ENCODE peak calls at places on chromosomes 13 and 19, in five cellular contexts. W is nephron progenitor cell, X is astrocyte of the cerebellum, Z is GM23338, Q is WTC11. F is an unnamed sample.

GRCh38 chr19:43605875-43606568 is 5.9 kb upstream of the SRRM5 start:
- DNase-seq in W (no peak), X (no peak), Z (no peak), Q (no peak), F (no peak)

GRCh38 chr13:32940601-32941000 is 75.6 kb upstream of the KL start:
- DNase-seq in W (no peak), X (peak), Z (no peak), Q (no peak), F (peak)

GRCh38 chr19:9075064-9075964 is 11.5 kb upstream of the OR1M1 start:
- DNase-seq in W (peak), X (peak), Z (peak), Q (peak), F (peak)

GRCh38 chr19:39319892-39320168 is 833 bp downstream of the LRFN1 start:
- DNase-seq in W (peak), X (no peak), Z (peak), Q (no peak), F (no peak)

GRCh38 chr13:113854238-113855011 is 9.5 kb downstream of the GAS6 start:
- DNase-seq in W (no peak), X (peak), Z (no peak), Q (no peak), F (peak)

GRCh38 chr19:4606921-4607678 is 32.2 kb upstream of the TNFAIP8L1 start:
- DNase-seq in W (peak), X (no peak), Z (peak), Q (peak), F (no peak)

GRCh38 chr13:93146584-93147292 is 79.9 kb upstream of the GPC6 start:
- DNase-seq in W (no peak), X (peak), Z (no peak), Q (no peak), F (peak)

GRCh38 chr13:34107814-34108213 is 289.9 kb downstream of the RFC3 start:
- DNase-seq in W (no peak), X (no peak), Z (no peak), Q (no peak), F (peak)

GRCh38 chr13:95033890-95034289 is 267.4 kb downstream of the ABCC4 start:
- DNase-seq in W (no peak), X (no peak), Z (no peak), Q (no peak), F (no peak)

GRCh38 chr13:32426191-32426980 is 1.5 kb downstream of the N4BP2L1 start:
- DNase-seq in W (no peak), X (no peak), Z (no peak), Q (no peak), F (no peak)

GRCh38 chr19:6278740-6279619 is 795 bp downstream of the MLLT1 start:
- DNase-seq in W (no peak), X (no peak), Z (no peak), Q (no peak), F (no peak)

GRCh38 chr13:34076943-34077703 is 259.2 kb downstream of the RFC3 start:
- DNase-seq in W (no peak), X (peak), Z (peak), Q (no peak), F (peak)

GRCh38 chr13:35791191-35791902 is 314.9 kb upstream of the MAB21L1 start:
- DNase-seq in W (no peak), X (peak), Z (no peak), Q (no peak), F (peak)

GRCh38 chr19:7463575-7463974 is 25.3 kb downstream of the PEX11G start:
- DNase-seq in W (no peak), X (no peak), Z (no peak), Q (no peak), F (no peak)

GRCh38 chr13:87661471-87661870 is 9.7 kb upstream of the SLITRK5 start:
- DNase-seq in W (no peak), X (peak), Z (no peak), Q (no peak), F (peak)

GRCh38 chr19:980133-980998 is 3.8 kb upstream of the WDR18 start:
- DNase-seq in W (peak), X (no peak), Z (peak), Q (peak), F (no peak)

GRCh38 chr19:3665681-3666544 is 34.4 kb downstream of the PIP5K1C start:
- DNase-seq in W (peak), X (no peak), Z (peak), Q (peak), F (no peak)

GRCh38 chr19:24059572-24060295 is 27.3 kb upstream of the ZNF254 start:
- DNase-seq in W (no peak), X (no peak), Z (no peak), Q (no peak), F (no peak)

GRCh38 chr13:25928941-25929505 is 122.8 kb downstream of the SHISA2 start:
- DNase-seq in W (no peak), X (no peak), Z (no peak), Q (no peak), F (peak)

GRCh38 chr19:54160182-54160811 is 776 bp upstream of the LENG1 start:
- DNase-seq in W (no peak), X (no peak), Z (peak), Q (no peak), F (no peak)

GRCh38 chr19:10339380-10339960 is at the start of gene ICAM3:
- DNase-seq in W (no peak), X (no peak), Z (no peak), Q (no peak), F (no peak)

GRCh38 chr19:16645140-16645539 is 14.8 kb downstream of the SMIM7 start:
- DNase-seq in W (no peak), X (no peak), Z (no peak), Q (no peak), F (no peak)

GRCh38 chr13:103236213-103236612 is 170.0 kb upstream of the SLC10A2 start:
- DNase-seq in W (no peak), X (peak), Z (peak), Q (no peak), F (peak)

GRCh38 chr13:113157929-113158747 is at the start of gene PROZ:
- DNase-seq in W (no peak), X (no peak), Z (no peak), Q (no peak), F (no peak)

GRCh38 chr19:57850553-57851017 is 926 bp downstream of the ZNF587 start:
- DNase-seq in W (peak), X (no peak), Z (peak), Q (peak), F (peak)

GRCh38 chr13:26999499-26999898 is 172.1 kb downstream of the USP12 start:
- DNase-seq in W (no peak), X (no peak), Z (no peak), Q (no peak), F (no peak)

GRCh38 chr19:50255115-50255514 is 51.7 kb downstream of the MYH14 start:
- DNase-seq in W (no peak), X (no peak), Z (peak), Q (peak), F (no peak)

GRCh38 chr13:23381877-23382276 is 51.6 kb downstream of the SACS start:
- DNase-seq in W (no peak), X (no peak), Z (no peak), Q (no peak), F (no peak)

GRCh38 chr13:88800505-88800904 is 1129.3 kb downstream of the SLITRK5 start:
- DNase-seq in W (no peak), X (no peak), Z (no peak), Q (no peak), F (no peak)

GRCh38 chr19:801861-802496 is 4.7 kb downstream of the PTBP1 start:
- DNase-seq in W (no peak), X (no peak), Z (peak), Q (no peak), F (peak)

GRCh38 chr19:45769821-45770191 is 754 bp upstream of the SIX5 start:
- DNase-seq in W (peak), X (no peak), Z (peak), Q (peak), F (no peak)

GRCh38 chr19:49913720-49914119 is 15.3 kb upstream of the ATF5 start:
- DNase-seq in W (no peak), X (no peak), Z (no peak), Q (no peak), F (no peak)

GRCh38 chr19:35673121-35673804 is 6.9 kb downstream of the UPK1A start:
- DNase-seq in W (peak), X (no peak), Z (peak), Q (peak), F (peak)

GRCh38 chr19:46494936-46495788 is 505 bp downstream of the PNMA8B start:
- DNase-seq in W (peak), X (no peak), Z (peak), Q (no peak), F (no peak)

GRCh38 chr13:58397596-58398387 is 766.2 kb downstream of the PCDH17 start:
- DNase-seq in W (no peak), X (no peak), Z (no peak), Q (no peak), F (no peak)

DNA sequence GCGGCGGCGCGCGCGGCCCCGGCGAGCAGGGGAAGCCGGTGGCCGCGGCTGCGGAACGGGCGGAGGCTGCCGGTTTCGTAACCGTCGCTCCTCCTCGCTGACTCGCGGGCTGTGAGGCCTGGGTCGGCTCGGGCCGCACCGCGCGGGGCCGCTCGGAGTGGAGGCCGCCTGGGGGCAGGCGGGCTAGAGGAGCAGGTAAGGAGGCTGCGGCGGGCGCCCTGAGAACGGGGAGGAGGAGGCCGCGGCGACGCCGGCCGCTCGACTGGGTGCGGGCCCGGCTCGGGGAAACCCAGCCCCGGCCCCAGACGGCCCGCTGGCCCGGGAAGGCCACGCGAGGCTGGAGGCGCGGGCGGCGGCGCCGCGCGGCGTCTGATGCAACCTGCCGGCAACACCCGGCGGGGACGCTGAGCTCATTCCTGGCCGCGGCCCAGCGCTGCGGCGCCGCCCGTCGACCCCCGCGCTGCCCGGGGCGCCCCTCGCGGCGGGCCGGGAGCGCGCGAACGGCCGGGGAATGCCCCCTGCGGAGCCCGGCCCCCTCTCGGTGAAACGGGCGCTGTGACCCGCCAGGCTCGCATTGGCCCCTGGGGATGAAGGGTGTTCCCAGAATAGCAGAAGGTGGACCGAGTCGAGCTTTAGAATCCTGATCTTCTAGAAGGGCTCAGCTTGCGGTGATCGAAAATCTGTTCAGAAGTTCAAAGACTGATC is at the start of gene CEBPG:
- DNase-seq in W (peak), X (no peak), Z (peak), Q (peak), F (peak)
- TF ChIP-seq CTCF in W (no peak), X (no peak), Z (peak), Q (no peak), F (peak)

DNA sequence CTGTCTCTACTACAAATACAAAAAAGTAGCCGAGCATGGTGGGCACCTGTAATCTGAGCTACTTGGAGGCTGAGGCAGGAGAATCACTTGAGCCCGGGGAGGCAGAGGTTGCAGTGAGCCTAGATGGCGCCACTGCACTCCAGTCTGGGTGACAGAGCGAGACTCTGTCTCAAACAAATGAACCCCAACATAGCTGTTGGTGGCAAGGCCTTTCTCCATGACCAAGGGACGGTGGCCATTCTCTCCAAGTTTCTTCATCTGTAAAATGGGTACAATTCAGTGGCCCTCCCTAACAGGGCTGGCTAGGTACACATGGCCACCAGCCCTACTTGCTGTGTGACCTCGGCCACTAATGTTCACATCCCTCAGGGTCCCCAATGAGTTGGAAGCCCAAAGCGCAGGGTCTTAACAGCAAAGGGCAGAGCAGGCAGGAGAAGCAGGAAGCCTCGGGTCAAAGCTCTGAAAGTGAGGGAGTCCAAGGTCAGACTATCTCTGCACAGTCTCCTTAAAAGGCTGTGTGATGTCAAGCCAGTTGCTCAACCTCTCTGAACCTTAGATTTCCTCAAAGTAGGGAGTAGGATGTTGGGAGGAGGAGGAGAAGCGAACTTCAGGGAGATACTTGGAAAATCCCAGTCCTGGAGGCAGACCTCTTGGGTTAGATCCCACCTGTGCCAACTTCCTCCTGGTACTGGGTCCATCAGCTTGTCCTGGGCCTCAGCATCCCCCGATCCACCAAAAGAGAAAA is 2.7 kb downstream of the JUND start:
- DNase-seq in W (peak), X (no peak), Z (peak), Q (no peak), F (peak)
- TF ChIP-seq CTCF in W (no peak), X (peak), Z (peak), Q (peak), F (peak)

GRCh38 chr13:79196366-79196765 is 209.7 kb downstream of the RBM26 start:
- DNase-seq in W (no peak), X (no peak), Z (no peak), Q (no peak), F (no peak)

GRCh38 chr13:79194272-79194671 is 211.8 kb downstream of the RBM26 start:
- DNase-seq in W (no peak), X (no peak), Z (no peak), Q (no peak), F (no peak)

GRCh38 chr13:79197933-79198332 is 208.1 kb downstream of the RBM26 start:
- DNase-seq in W (no peak), X (no peak), Z (peak), Q (no peak), F (no peak)

GRCh38 chr13:79190932-79191331 is 215.1 kb downstream of the RBM26 start:
- DNase-seq in W (no peak), X (no peak), Z (no peak), Q (no peak), F (no peak)

DNA sequence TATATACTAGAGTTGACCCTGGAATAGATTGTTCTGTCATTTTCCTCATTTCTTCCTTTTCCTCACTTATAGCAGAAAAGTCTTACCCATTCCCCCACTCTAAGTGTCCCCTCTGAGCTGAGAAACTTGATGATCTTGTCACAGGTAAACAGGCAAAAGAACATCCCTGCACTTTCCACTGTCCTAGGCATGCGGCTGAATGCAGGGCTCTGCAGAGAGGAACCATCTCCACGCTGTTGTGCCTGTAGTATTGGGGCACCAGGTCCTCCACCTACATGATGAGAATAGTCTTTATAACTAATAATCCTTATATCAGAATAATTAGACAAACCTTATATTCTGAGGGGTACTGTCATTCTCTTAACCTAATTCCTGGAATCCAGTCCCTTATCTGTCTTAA is 211.3 kb downstream of the RBM26 start:
- DNase-seq in W (no peak), X (no peak), Z (no peak), Q (no peak), F (no peak)
- TF ChIP-seq CTCF in W (no peak), X (no peak), Z (no peak), Q (no peak), F (no peak)

GRCh38 chr19:15454371-15454800 is 4.6 kb upstream of the WIZ start:
- DNase-seq in W (no peak), X (no peak), Z (no peak), Q (no peak), F (no peak)

GRCh38 chr19:15452111-15453047 is 2.6 kb upstream of the WIZ start:
- DNase-seq in W (peak), X (no peak), Z (peak), Q (peak), F (peak)

GRCh38 chr19:15450528-15450890 is 753 bp upstream of the WIZ start:
- DNase-seq in W (no peak), X (no peak), Z (no peak), Q (no peak), F (no peak)

GRCh38 chr19:15453906-15454305 is 4.2 kb upstream of the WIZ start:
- DNase-seq in W (no peak), X (no peak), Z (no peak), Q (no peak), F (no peak)

GRCh38 chr19:15453091-15453498 is 3.3 kb upstream of the WIZ start:
- DNase-seq in W (peak), X (no peak), Z (peak), Q (peak), F (no peak)
- TF ChIP-seq CTCF in W (no peak), X (no peak), Z (no peak), Q (no peak), F (no peak)

F was measured in astrocyte of the spinal cord.